ENCODE peak calls at places on chromosomes 6 and 20, in nine cellular contexts. One of them, this sample, is unnamed.
A peak's percentile ranks its signal among the peaks of the same experiment; 100 is the strongest.

GRCh38 chr20:48903705-48904104 is 17.8 kb upstream of the ARFGEF2 start:
- DNase-seq in cardiac muscle cell: no peak
- DNase-seq in brain microvascular endothelial cell: no peak
- DNase-seq in RWPE1: no peak
- DNase-seq in endothelial cell of umbilical vein: no peak
- DNase-seq in Caco-2: no peak
- DNase-seq in CD4-positive, alpha-beta T cell: no peak
- DNase-seq in glutamatergic neuron: no peak
- DNase-seq in hepatocyte: no peak
- DNase-seq in this sample: no peak

GRCh38 chr6:40425192-40425919 is 161.8 kb downstream of the LRFN2 start:
- DNase-seq in RWPE1: no peak
- DNase-seq in Caco-2: no peak
- DNase-seq in brain microvascular endothelial cell: no peak
- DNase-seq in CD4-positive, alpha-beta T cell: no peak
- DNase-seq in cardiac muscle cell: no peak
- DNase-seq in hepatocyte: peak; percentile 29
- DNase-seq in endothelial cell of umbilical vein: no peak
- DNase-seq in glutamatergic neuron: peak; percentile 56
- DNase-seq in this sample: no peak

GRCh38 chr6:53103993-53104675 is 38.9 kb downstream of the FBXO9 start:
- DNase-seq in hepatocyte: no peak
- DNase-seq in RWPE1: no peak
- DNase-seq in glutamatergic neuron: no peak
- DNase-seq in Caco-2: no peak
- DNase-seq in endothelial cell of umbilical vein: peak; percentile 18
- DNase-seq in CD4-positive, alpha-beta T cell: no peak
- DNase-seq in cardiac muscle cell: peak; percentile 15
- DNase-seq in brain microvascular endothelial cell: no peak
- DNase-seq in this sample: peak; percentile 48

GRCh38 chr20:25055711-25056492 is 2.0 kb downstream of the ACSS1 start:
- DNase-seq in cardiac muscle cell: peak; percentile 12
- DNase-seq in Caco-2: peak; percentile 57
- DNase-seq in CD4-positive, alpha-beta T cell: no peak
- DNase-seq in brain microvascular endothelial cell: no peak
- DNase-seq in glutamatergic neuron: no peak
- DNase-seq in endothelial cell of umbilical vein: peak; percentile 9
- DNase-seq in RWPE1: no peak
- DNase-seq in hepatocyte: no peak
- DNase-seq in this sample: no peak

GRCh38 chr20:32581839-32582658 is 3.1 kb downstream of the NOL4L start:
- DNase-seq in glutamatergic neuron: peak; percentile 71
- DNase-seq in RWPE1: no peak
- DNase-seq in Caco-2: no peak
- DNase-seq in endothelial cell of umbilical vein: no peak
- DNase-seq in CD4-positive, alpha-beta T cell: no peak
- DNase-seq in brain microvascular endothelial cell: no peak
- DNase-seq in cardiac muscle cell: no peak
- DNase-seq in hepatocyte: peak; percentile 55
- DNase-seq in this sample: no peak

GRCh38 chr20:62160876-62161275 is 17.3 kb downstream of the SS18L1 start:
- DNase-seq in RWPE1: no peak
- DNase-seq in Caco-2: no peak
- DNase-seq in glutamatergic neuron: no peak
- DNase-seq in CD4-positive, alpha-beta T cell: no peak
- DNase-seq in cardiac muscle cell: no peak
- DNase-seq in brain microvascular endothelial cell: no peak
- DNase-seq in hepatocyte: no peak
- DNase-seq in endothelial cell of umbilical vein: no peak
- DNase-seq in this sample: no peak

GRCh38 chr6:28922004-28922840 is 1.6 kb downstream of the TRIM27 start:
- DNase-seq in CD4-positive, alpha-beta T cell: no peak
- DNase-seq in endothelial cell of umbilical vein: no peak
- DNase-seq in Caco-2: peak; percentile 42
- DNase-seq in cardiac muscle cell: peak; percentile 60
- DNase-seq in RWPE1: peak; percentile 85
- DNase-seq in glutamatergic neuron: no peak
- DNase-seq in hepatocyte: peak; percentile 67
- DNase-seq in brain microvascular endothelial cell: peak; percentile 19
- DNase-seq in this sample: peak; percentile 90

GRCh38 chr6:167858086-167858591 is 31.4 kb downstream of the AFDN start:
- DNase-seq in RWPE1: no peak
- DNase-seq in hepatocyte: no peak
- DNase-seq in cardiac muscle cell: peak; percentile 74
- DNase-seq in CD4-positive, alpha-beta T cell: no peak
- DNase-seq in brain microvascular endothelial cell: peak; percentile 33
- DNase-seq in glutamatergic neuron: no peak
- DNase-seq in Caco-2: no peak
- DNase-seq in endothelial cell of umbilical vein: peak; percentile 36
- DNase-seq in this sample: no peak

GRCh38 chr6:158708239-158708638 is 58.4 kb downstream of the SYTL3 start:
- DNase-seq in glutamatergic neuron: no peak
- DNase-seq in cardiac muscle cell: peak; percentile 86
- DNase-seq in RWPE1: no peak
- DNase-seq in Caco-2: no peak
- DNase-seq in endothelial cell of umbilical vein: peak; percentile 53
- DNase-seq in brain microvascular endothelial cell: peak; percentile 52
- DNase-seq in hepatocyte: peak; percentile 37
- DNase-seq in CD4-positive, alpha-beta T cell: no peak
- DNase-seq in this sample: no peak

GRCh38 chr6:95578106-95578410 is 723 bp downstream of the MANEA start:
- DNase-seq in endothelial cell of umbilical vein: no peak
- DNase-seq in hepatocyte: no peak
- DNase-seq in brain microvascular endothelial cell: no peak
- DNase-seq in glutamatergic neuron: no peak
- DNase-seq in CD4-positive, alpha-beta T cell: no peak
- DNase-seq in RWPE1: no peak
- DNase-seq in Caco-2: no peak
- DNase-seq in cardiac muscle cell: no peak
- DNase-seq in this sample: peak; percentile 9

GRCh38 chr20:56433880-56434255 is 21.8 kb downstream of the CASS4 start:
- DNase-seq in Caco-2: no peak
- DNase-seq in RWPE1: no peak
- DNase-seq in endothelial cell of umbilical vein: no peak
- DNase-seq in glutamatergic neuron: no peak
- DNase-seq in cardiac muscle cell: peak; percentile 88
- DNase-seq in brain microvascular endothelial cell: peak; percentile 77
- DNase-seq in hepatocyte: no peak
- DNase-seq in CD4-positive, alpha-beta T cell: no peak
- DNase-seq in this sample: no peak

GRCh38 chr6:121408321-121408720 is 27.1 kb upstream of the GJA1 start:
- DNase-seq in hepatocyte: no peak
- DNase-seq in cardiac muscle cell: no peak
- DNase-seq in RWPE1: no peak
- DNase-seq in Caco-2: no peak
- DNase-seq in endothelial cell of umbilical vein: no peak
- DNase-seq in glutamatergic neuron: no peak
- DNase-seq in CD4-positive, alpha-beta T cell: no peak
- DNase-seq in brain microvascular endothelial cell: no peak
- DNase-seq in this sample: no peak

GRCh38 chr20:37901667-37902503 is 1.0 kb upstream of the VSTM2L start:
- DNase-seq in Caco-2: peak; percentile 64
- DNase-seq in brain microvascular endothelial cell: peak; percentile 72
- DNase-seq in RWPE1: peak; percentile 85
- DNase-seq in CD4-positive, alpha-beta T cell: no peak
- DNase-seq in cardiac muscle cell: peak; percentile 73
- DNase-seq in hepatocyte: peak; percentile 63
- DNase-seq in endothelial cell of umbilical vein: peak; percentile 31
- DNase-seq in glutamatergic neuron: no peak
- DNase-seq in this sample: peak; percentile 65

GRCh38 chr20:14832630-14833029 is 495.2 kb upstream of the FLRT3 start:
- DNase-seq in brain microvascular endothelial cell: no peak
- DNase-seq in RWPE1: no peak
- DNase-seq in cardiac muscle cell: no peak
- DNase-seq in Caco-2: no peak
- DNase-seq in glutamatergic neuron: no peak
- DNase-seq in endothelial cell of umbilical vein: no peak
- DNase-seq in hepatocyte: no peak
- DNase-seq in CD4-positive, alpha-beta T cell: no peak
- DNase-seq in this sample: no peak

DNA sequence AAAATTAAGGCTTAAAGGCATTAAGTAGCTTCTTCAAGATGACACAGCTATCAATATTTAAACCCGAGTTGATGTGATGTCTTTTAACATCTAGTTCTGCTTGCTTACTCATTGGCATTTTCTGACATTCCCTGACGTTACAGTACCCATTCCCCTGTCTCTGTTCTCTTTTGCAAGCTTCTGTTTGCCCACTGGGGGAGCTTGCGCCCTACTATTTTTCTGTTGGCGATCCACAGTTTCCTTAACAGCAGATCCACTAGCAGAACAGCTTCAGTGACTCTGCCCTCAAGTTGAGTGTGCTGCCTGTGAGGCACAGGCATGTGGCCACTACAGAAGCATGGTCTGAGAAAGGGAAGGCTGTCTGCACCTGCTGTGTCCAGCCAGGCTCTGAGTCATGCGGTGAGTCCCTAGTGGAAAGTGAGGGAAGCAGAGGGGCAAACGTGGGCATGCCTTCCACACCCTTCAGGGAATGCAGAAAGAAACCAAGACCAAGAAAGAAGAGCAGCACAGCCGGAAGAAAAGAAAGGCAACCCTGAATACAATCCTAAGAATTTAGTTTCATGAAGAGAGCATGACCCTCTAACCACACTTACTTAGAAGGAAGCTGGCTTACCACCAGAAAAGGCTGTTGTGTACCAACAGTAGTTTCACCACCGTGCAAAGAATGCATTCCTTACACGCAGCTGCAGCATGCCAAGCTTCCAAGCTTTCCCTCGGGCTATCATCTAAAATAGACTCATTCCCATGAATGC is 97.7 kb upstream of the VGLL2 start:
- DNase-seq in CD4-positive, alpha-beta T cell: no peak
- DNase-seq in Caco-2: no peak
- DNase-seq in cardiac muscle cell: no peak
- DNase-seq in RWPE1: peak; percentile 23
- DNase-seq in hepatocyte: peak; percentile 9
- DNase-seq in glutamatergic neuron: no peak
- DNase-seq in endothelial cell of umbilical vein: no peak
- DNase-seq in brain microvascular endothelial cell: no peak
- DNase-seq in this sample: peak; percentile 96
- TF ChIP-seq CTCF in CD4-positive, alpha-beta T cell: no peak
- TF ChIP-seq CTCF in Caco-2: no peak
- TF ChIP-seq CTCF in cardiac muscle cell: no peak
- TF ChIP-seq CTCF in RWPE1: no peak
- TF ChIP-seq CTCF in hepatocyte: no peak
- TF ChIP-seq CTCF in glutamatergic neuron: no peak
- TF ChIP-seq CTCF in endothelial cell of umbilical vein: no peak
- TF ChIP-seq CTCF in brain microvascular endothelial cell: peak; percentile 30
- TF ChIP-seq CTCF in this sample: peak; percentile 37

DNA sequence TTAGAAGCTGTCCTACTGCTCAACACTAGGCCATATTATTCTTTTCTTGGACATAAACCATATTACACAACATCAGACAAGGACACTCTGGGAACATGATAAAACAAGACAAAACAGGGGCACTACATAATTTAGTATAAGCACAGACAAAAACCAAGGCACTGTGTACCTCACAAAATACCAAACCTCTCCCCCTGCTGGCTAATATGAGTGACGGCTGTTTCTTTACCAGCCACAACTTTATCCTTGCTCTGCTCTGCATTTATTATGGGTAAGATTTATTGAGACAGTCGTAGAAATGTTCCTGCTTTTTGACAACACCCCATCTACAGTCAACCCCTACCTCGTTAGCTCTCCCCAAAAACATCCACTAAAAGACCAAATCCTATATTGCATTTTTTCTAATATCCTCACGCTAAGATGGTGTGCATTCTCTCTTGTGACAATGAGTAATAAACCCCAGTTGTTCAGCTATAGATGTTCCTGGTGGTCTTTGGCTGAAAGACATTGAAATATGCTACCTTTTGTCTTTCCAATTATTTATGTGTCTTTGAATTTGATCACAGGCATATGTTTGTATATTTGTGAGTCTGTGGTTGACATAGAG is 23.8 kb upstream of the POLR1H start:
- DNase-seq in hepatocyte: peak; percentile 21
- DNase-seq in RWPE1: peak; percentile 38
- DNase-seq in glutamatergic neuron: no peak
- DNase-seq in cardiac muscle cell: peak; percentile 60
- DNase-seq in CD4-positive, alpha-beta T cell: no peak
- DNase-seq in brain microvascular endothelial cell: peak; percentile 18
- DNase-seq in endothelial cell of umbilical vein: peak; percentile 13
- DNase-seq in Caco-2: no peak
- DNase-seq in this sample: peak; percentile 50
- TF ChIP-seq CTCF in hepatocyte: peak; percentile 49
- TF ChIP-seq CTCF in RWPE1: peak; percentile 55
- TF ChIP-seq CTCF in glutamatergic neuron: peak; percentile 71
- TF ChIP-seq CTCF in cardiac muscle cell: peak; percentile 55
- TF ChIP-seq CTCF in CD4-positive, alpha-beta T cell: peak; percentile 46
- TF ChIP-seq CTCF in brain microvascular endothelial cell: peak; percentile 72
- TF ChIP-seq CTCF in endothelial cell of umbilical vein: peak; percentile 60
- TF ChIP-seq CTCF in Caco-2: peak; percentile 57
- TF ChIP-seq CTCF in this sample: peak; percentile 64

GRCh38 chr6:124854338-124854922 is 107.8 kb upstream of the RNF217 start:
- DNase-seq in hepatocyte: no peak
- DNase-seq in brain microvascular endothelial cell: no peak
- DNase-seq in endothelial cell of umbilical vein: peak; percentile 16
- DNase-seq in RWPE1: peak; percentile 18
- DNase-seq in Caco-2: no peak
- DNase-seq in glutamatergic neuron: no peak
- DNase-seq in cardiac muscle cell: peak; percentile 4
- DNase-seq in CD4-positive, alpha-beta T cell: no peak
- DNase-seq in this sample: peak; percentile 35
- TF ChIP-seq CTCF in hepatocyte: peak; percentile 50
- TF ChIP-seq CTCF in brain microvascular endothelial cell: no peak
- TF ChIP-seq CTCF in endothelial cell of umbilical vein: no peak
- TF ChIP-seq CTCF in RWPE1: peak; percentile 37
- TF ChIP-seq CTCF in Caco-2: no peak
- TF ChIP-seq CTCF in glutamatergic neuron: no peak
- TF ChIP-seq CTCF in cardiac muscle cell: peak; percentile 29
- TF ChIP-seq CTCF in CD4-positive, alpha-beta T cell: no peak
- TF ChIP-seq CTCF in this sample: no peak

GRCh38 chr20:57711826-57712225 is 2.0 kb upstream of the PMEPA1 start:
- DNase-seq in RWPE1: no peak
- DNase-seq in brain microvascular endothelial cell: no peak
- DNase-seq in cardiac muscle cell: no peak
- DNase-seq in CD4-positive, alpha-beta T cell: no peak
- DNase-seq in glutamatergic neuron: no peak
- DNase-seq in hepatocyte: no peak
- DNase-seq in endothelial cell of umbilical vein: no peak
- DNase-seq in Caco-2: no peak
- DNase-seq in this sample: no peak
- TF ChIP-seq CTCF in RWPE1: no peak
- TF ChIP-seq CTCF in brain microvascular endothelial cell: no peak
- TF ChIP-seq CTCF in cardiac muscle cell: no peak
- TF ChIP-seq CTCF in CD4-positive, alpha-beta T cell: no peak
- TF ChIP-seq CTCF in glutamatergic neuron: no peak
- TF ChIP-seq CTCF in hepatocyte: no peak
- TF ChIP-seq CTCF in endothelial cell of umbilical vein: no peak
- TF ChIP-seq CTCF in Caco-2: no peak
- TF ChIP-seq CTCF in this sample: no peak

DNA sequence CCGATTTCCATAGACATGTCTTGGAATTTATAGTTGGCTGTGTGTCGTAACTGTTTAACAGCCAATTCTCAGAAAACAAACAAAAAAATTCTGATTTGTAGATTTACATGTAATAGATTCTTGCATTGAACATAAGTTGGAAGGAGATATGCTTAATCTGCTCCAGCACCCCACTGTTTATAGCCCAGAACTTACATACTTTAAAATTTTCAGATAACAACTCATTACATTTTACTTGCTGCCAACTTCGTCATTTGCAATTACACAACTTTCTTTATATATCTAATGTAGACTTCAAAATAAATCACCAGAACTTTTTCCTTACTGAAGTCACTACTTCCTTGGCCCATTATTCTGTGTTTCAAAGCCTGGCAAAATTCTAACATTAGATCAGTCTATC is 472.3 kb upstream of the EYS start:
- DNase-seq in hepatocyte: no peak
- DNase-seq in Caco-2: no peak
- DNase-seq in glutamatergic neuron: no peak
- DNase-seq in endothelial cell of umbilical vein: no peak
- DNase-seq in RWPE1: no peak
- DNase-seq in brain microvascular endothelial cell: no peak
- DNase-seq in CD4-positive, alpha-beta T cell: no peak
- DNase-seq in cardiac muscle cell: no peak
- DNase-seq in this sample: no peak
- TF ChIP-seq CTCF in hepatocyte: no peak
- TF ChIP-seq CTCF in Caco-2: no peak
- TF ChIP-seq CTCF in glutamatergic neuron: no peak
- TF ChIP-seq CTCF in endothelial cell of umbilical vein: no peak
- TF ChIP-seq CTCF in RWPE1: no peak
- TF ChIP-seq CTCF in brain microvascular endothelial cell: no peak
- TF ChIP-seq CTCF in CD4-positive, alpha-beta T cell: no peak
- TF ChIP-seq CTCF in cardiac muscle cell: no peak
- TF ChIP-seq CTCF in this sample: no peak